ENCODE peak calls at places on chromosome 5, in five cellular contexts. R, I, K, Z and N are unnamed samples.

GRCh38 chr5:95986937-95987520 is 25.4 kb upstream of the ELL2 start:
- DNase-seq in K (no peak), I (no peak), R (no peak), Z (no peak), N (no peak)

GRCh38 chr5:107567901-107568671 is 102.7 kb downstream of the EFNA5 start:
- DNase-seq in Z (no peak), K (no peak), R (peak), I (no peak), N (peak)

GRCh38 chr5:151870820-151871219 is 53.8 kb downstream of the GLRA1 start:
- DNase-seq in K (peak), Z (no peak), R (no peak), I (peak), N (peak)

GRCh38 chr5:119302916-119303897 is 52.6 kb upstream of the TNFAIP8 start:
- DNase-seq in K (peak), Z (peak), I (peak), R (no peak), N (peak)

GRCh38 chr5:1474183-1474839 is 29.1 kb upstream of the SLC6A3 start:
- DNase-seq in Z (no peak), R (no peak), I (no peak), K (no peak), N (no peak)

GRCh38 chr5:42994285-42995151 is 45.6 kb downstream of the ANXA2R start:
- DNase-seq in I (peak), Z (no peak), R (peak), K (no peak), N (peak)

GRCh38 chr5:149809919-149810691 is 80.0 kb downstream of the PPARGC1B start:
- DNase-seq in K (no peak), Z (no peak), I (no peak), R (no peak), N (no peak)

GRCh38 chr5:177457239-177458121 is 10.9 kb downstream of the PRR7 start:
- DNase-seq in R (peak), Z (peak), I (peak), K (peak), N (peak)

GRCh38 chr5:51279983-51280382 is 103.3 kb upstream of the ISL1 start:
- DNase-seq in I (no peak), R (peak), K (no peak), Z (no peak), N (no peak)

GRCh38 chr5:170097934-170098333 is 7.8 kb upstream of the FOXI1 start:
- DNase-seq in I (no peak), R (no peak), Z (no peak), K (no peak), N (no peak)

GRCh38 chr5:74376187-74376586 is 264.3 kb downstream of the ENC1 start:
- DNase-seq in Z (no peak), I (no peak), R (no peak), K (no peak), N (no peak)

GRCh38 chr5:37665272-37665671 is 174.6 kb downstream of the GDNF start:
- DNase-seq in Z (no peak), R (no peak), I (no peak), K (no peak), N (no peak)

GRCh38 chr5:9156282-9156681 is 389.6 kb downstream of the SEMA5A start:
- DNase-seq in R (peak), Z (no peak), K (peak), I (peak), N (peak)

GRCh38 chr5:147517383-147517782 is 7.5 kb upstream of the DPYSL3 start:
- DNase-seq in I (no peak), R (no peak), K (no peak), Z (no peak), N (no peak)

GRCh38 chr5:81802625-81803024 is 51.7 kb upstream of the SSBP2 start:
- DNase-seq in R (no peak), K (no peak), Z (no peak), I (no peak), N (no peak)

GRCh38 chr5:83848928-83849327 is 128.3 kb upstream of the HAPLN1 start:
- DNase-seq in Z (no peak), R (no peak), K (no peak), I (no peak), N (no peak)

GRCh38 chr5:8227114-8227513 is 358.2 kb downstream of the MTRR start:
- DNase-seq in R (no peak), Z (no peak), K (no peak), I (no peak), N (no peak)

GRCh38 chr5:142319560-142320426 is 5.0 kb downstream of the SPRY4 start:
- DNase-seq in R (peak), I (no peak), Z (no peak), K (no peak), N (peak)

GRCh38 chr5:72600401-72600981 is 93.3 kb upstream of the ZNF366 start:
- DNase-seq in Z (no peak), K (peak), R (no peak), I (peak), N (peak)

GRCh38 chr5:56080375-56081052 is 85.8 kb upstream of the IL6ST start:
- DNase-seq in Z (no peak), K (no peak), I (no peak), R (no peak), N (no peak)

GRCh38 chr5:120255214-120255613 is 208.9 kb upstream of the PRR16 start:
- DNase-seq in K (no peak), R (no peak), I (peak), Z (no peak), N (peak)

GRCh38 chr5:14710313-14710994 is 45.9 kb downstream of the OTULIN start:
- DNase-seq in Z (no peak), R (no peak), K (no peak), I (no peak), N (no peak)

GRCh38 chr5:154647760-154648143 is 107.4 kb upstream of the LARP1 start:
- DNase-seq in R (no peak), K (no peak), I (peak), Z (no peak), N (no peak)

GRCh38 chr5:170151105-170151831 is 45.6 kb downstream of the FOXI1 start:
- DNase-seq in K (peak), R (no peak), I (peak), Z (peak), N (peak)

GRCh38 chr5:396715-397032 is 46.3 kb upstream of the EXOC3 start:
- DNase-seq in I (no peak), R (no peak), Z (no peak), K (no peak), N (no peak)

GRCh38 chr5:65108786-65109743 is 340.3 kb downstream of the CWC27 start:
- DNase-seq in R (no peak), I (peak), K (no peak), Z (no peak), N (peak)

GRCh38 chr5:32302822-32303754 is 9.7 kb downstream of the MTMR12 start:
- DNase-seq in I (peak), K (no peak), Z (no peak), R (no peak), N (no peak)

GRCh38 chr5:32303755-32304120 is 9.0 kb downstream of the MTMR12 start:
- DNase-seq in Z (no peak), K (no peak), I (no peak), R (no peak), N (no peak)

GRCh38 chr5:32301891-32302290 is 10.8 kb downstream of the MTMR12 start:
- DNase-seq in K (no peak), Z (no peak), I (no peak), R (no peak), N (no peak)

GRCh38 chr5:32307769-32308194 is 5.0 kb downstream of the MTMR12 start:
- DNase-seq in Z (no peak), I (no peak), K (no peak), R (no peak), N (no peak)

DNA sequence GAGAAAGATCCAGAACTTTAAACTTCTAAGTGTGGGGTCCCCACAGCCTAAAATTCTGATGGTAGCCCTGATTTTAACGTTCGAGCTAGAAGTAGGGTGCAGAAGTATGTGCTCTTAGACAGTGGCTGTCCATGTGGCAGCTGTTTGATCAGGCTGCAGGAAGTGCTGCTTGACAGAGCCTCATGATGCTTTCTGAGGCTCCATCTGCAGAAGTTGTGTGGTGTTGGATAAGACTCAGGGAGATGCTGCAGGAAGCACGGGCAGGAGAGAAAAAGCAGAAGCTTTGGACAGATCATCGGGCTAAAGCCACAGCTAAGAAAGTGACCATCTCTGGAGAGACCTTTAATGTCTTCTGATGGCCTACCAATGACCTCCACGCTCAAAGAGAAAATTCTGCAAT is 8.1 kb downstream of the MTMR12 start:
- DNase-seq in I (no peak), K (no peak), R (no peak), Z (no peak), N (no peak)
- H3K4me2 ChIP-seq in I (no peak), K (no peak), R (no peak), Z (no peak), N (no peak)

DNA sequence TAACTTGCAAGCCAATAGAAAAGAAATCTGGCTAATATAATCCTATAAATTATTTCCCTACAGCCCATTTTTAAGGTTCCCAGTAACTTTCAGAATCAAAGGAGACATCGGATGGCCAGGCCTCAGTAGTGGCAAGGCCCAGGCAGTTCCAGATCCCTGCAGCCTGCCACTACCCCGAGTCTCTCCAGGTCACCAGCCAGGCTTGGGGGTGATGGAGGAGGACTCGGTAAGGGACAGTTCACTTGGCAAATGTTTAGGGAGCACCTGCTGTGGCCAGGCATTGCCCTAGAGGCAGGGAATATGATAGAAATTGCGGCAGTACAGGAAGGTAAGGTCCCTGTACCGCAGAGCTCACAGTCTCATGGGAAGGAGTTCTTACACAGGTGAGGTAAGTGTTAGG is 15.2 kb upstream of the LTC4S start:
- DNase-seq in Z (no peak), I (no peak), K (no peak), R (no peak), N (no peak)
- H2AFZ ChIP-seq in Z (no peak), I (no peak), K (no peak), R (no peak), N (no peak)

GRCh38 chr5:76715734-76716455 is at the start of gene F2R:
- DNase-seq in I (peak), Z (peak), K (peak), R (peak), N (peak)

GRCh38 chr5:76716456-76717157 is 681 bp downstream of the F2R start:
- DNase-seq in R (peak), I (peak), Z (no peak), K (no peak), N (no peak)

GRCh38 chr5:76717222-76718083 is 1.5 kb downstream of the F2R start:
- DNase-seq in R (peak), Z (no peak), I (no peak), K (no peak), N (no peak)

GRCh38 chr5:76714771-76715483 is 999 bp upstream of the F2R start:
- DNase-seq in I (peak), K (no peak), Z (peak), R (peak), N (no peak)

DNA sequence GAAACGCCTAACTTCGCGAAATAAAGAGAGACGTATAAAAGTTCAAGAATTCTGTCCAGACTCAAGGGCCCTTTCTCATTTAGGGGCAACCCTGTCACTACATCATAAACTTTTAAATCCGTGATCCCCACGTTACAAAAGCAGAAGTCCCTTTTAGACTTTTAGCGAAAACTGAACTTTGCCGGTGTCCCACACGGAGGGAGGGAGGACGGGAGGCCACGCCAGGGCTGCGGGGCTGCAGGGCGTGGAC is 517 bp upstream of the F2R start:
- DNase-seq in R (no peak), K (no peak), I (no peak), Z (no peak), N (no peak)
- TF ChIP-seq EZH2 in R (peak), K (no peak), I (no peak), Z (no peak), N (no peak)

DNA sequence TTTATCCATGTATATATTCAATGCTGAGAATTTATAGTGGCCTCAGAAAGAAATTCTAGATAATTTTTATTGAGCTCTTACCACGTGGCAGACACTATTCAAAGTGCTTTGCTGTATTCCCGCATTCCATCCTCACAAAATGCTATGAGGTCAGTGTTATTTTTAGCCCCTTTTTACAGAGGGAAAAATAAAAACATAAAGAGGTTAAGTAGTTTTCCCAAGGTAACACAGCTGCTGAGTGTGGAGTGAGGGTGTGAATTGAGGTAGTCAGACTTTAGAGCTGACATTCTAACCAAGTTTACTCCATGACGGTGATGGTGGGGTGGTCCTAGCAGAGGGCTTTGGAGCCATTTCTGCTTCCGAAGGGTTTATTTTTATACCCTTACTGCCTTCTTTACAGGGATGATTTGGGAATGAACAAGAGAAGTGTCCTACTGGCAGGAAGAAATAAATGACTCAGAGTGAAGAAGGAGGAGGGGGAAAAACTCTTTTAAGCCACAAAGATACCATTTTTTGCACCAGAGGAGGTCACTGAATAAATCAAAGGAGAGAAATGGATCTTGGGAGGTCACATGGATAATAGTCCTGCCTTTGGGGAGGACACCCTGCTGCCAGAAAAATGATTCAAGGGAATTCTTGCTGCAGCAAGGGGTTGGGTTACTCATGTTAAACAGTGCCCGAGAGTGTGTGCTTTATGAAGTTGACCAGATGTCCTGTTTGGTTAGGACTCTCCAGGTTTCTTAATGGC is 76.1 kb downstream of the HMHB1 start:
- DNase-seq in R (no peak), K (peak), Z (no peak), I (peak), N (no peak)
- H3K4me2 ChIP-seq in R (no peak), K (no peak), Z (no peak), I (peak), N (no peak)

GRCh38 chr5:137836301-137836700 is 31.4 kb upstream of the MYOT start:
- DNase-seq in K (no peak), I (no peak), Z (no peak), R (no peak), N (no peak)
- H2AFZ ChIP-seq in K (no peak), I (no peak), Z (no peak), R (no peak), N (no peak)